ENCODE peak calls at places on chromosomes 6 and 20, in six cellular contexts. U is trophoblast cell, J is neuronal stem cell, P is H1, I is mesenchymal stem cell, F is H9. V is an unnamed sample.

GRCh38 chr6:156691018-156691417 is 86.2 kb upstream of the ARID1B start:
- DNase-seq in I (no peak), P (no peak), F (no peak), U (no peak), J (no peak), V (no peak)

GRCh38 chr6:145836170-145836569 is 21.6 kb upstream of the FBXO30 start:
- DNase-seq in P (no peak), I (peak), J (no peak), F (no peak), U (peak), V (peak)

GRCh38 chr6:12718025-12718424 is 1.5 kb downstream of the PHACTR1 start:
- DNase-seq in U (peak), P (no peak), J (no peak), I (no peak), F (no peak), V (peak)

GRCh38 chr6:127384007-127384406 is 40.6 kb upstream of the ECHDC1 start:
- DNase-seq in U (no peak), F (no peak), J (no peak), P (no peak), I (peak), V (peak)

GRCh38 chr6:43702522-43703440 is 15.2 kb upstream of the MRPS18A start:
- DNase-seq in J (peak), U (peak), I (peak), P (peak), F (peak), V (peak)

GRCh38 chr6:19382676-19383075 is 454.5 kb upstream of the ID4 start:
- DNase-seq in F (no peak), I (no peak), J (no peak), U (no peak), P (no peak), V (no peak)

GRCh38 chr6:4723383-4723782 is 52.8 kb upstream of the CDYL start:
- DNase-seq in U (no peak), P (peak), F (peak), J (no peak), I (no peak), V (no peak)

GRCh38 chr20:62369508-62370114 is 2.5 kb upstream of the LAMA5 start:
- DNase-seq in F (no peak), I (no peak), U (no peak), J (no peak), P (no peak), V (no peak)

GRCh38 chr20:21134883-21135493 is 9.1 kb downstream of the KIZ start:
- DNase-seq in F (no peak), I (no peak), J (no peak), P (no peak), U (no peak), V (no peak)

GRCh38 chr6:144467153-144467762 is 182.1 kb downstream of the UTRN start:
- DNase-seq in U (no peak), I (no peak), F (peak), P (no peak), J (no peak), V (no peak)

GRCh38 chr6:107641500-107641931 is 151.6 kb downstream of the SOBP start:
- DNase-seq in P (no peak), J (no peak), F (no peak), I (no peak), U (no peak), V (no peak)

GRCh38 chr20:24017160-24017761 is 28.7 kb upstream of the GGTLC1 start:
- DNase-seq in P (no peak), F (no peak), J (no peak), I (no peak), U (no peak), V (no peak)

GRCh38 chr6:37059344-37060194 is 54.1 kb downstream of the FGD2 start:
- DNase-seq in J (peak), I (peak), U (peak), P (peak), F (peak), V (peak)

GRCh38 chr20:59824711-59825562 is 108.5 kb downstream of the SYCP2 start:
- DNase-seq in J (no peak), I (no peak), F (peak), U (no peak), P (peak), V (no peak)

GRCh38 chr6:96089173-96089572 is 73.4 kb downstream of the FUT9 start:
- DNase-seq in F (peak), P (no peak), I (no peak), J (peak), U (peak), V (no peak)

GRCh38 chr20:25225642-25226432 is 22.0 kb upstream of the PYGB start:
- DNase-seq in I (no peak), F (no peak), U (no peak), J (no peak), P (no peak), V (no peak)
- H4K91ac ChIP-seq in I (peak), F (no peak), U (no peak), J (no peak), P (no peak), V (no peak)

GRCh38 chr6:48200874-48201273 is 89.9 kb upstream of the PTCHD4 start:
- DNase-seq in J (no peak), U (no peak), P (no peak), F (no peak), I (no peak), V (no peak)

DNA sequence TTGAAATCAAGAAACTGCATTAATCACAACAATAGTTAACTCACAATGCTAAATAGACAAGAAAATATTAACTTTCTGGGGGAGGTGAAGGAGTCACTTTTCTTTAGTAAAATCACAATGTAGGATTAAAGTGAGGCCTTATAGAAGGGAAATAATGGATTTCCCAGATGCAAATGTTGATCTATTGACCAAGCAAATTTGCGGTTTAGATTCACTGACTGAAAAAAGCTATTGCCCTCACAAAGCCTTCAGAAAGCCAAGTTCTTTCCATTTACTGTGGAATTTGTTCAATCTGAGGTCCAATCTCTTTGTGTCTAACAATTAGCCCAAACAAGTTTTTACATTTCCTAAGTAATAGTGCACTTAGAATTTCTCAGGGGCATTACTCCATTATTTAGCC is 95.1 kb upstream of the PTCHD4 start:
- DNase-seq in P (no peak), I (no peak), J (no peak), U (no peak), F (no peak), V (no peak)
- H4K91ac ChIP-seq in P (no peak), I (no peak), J (no peak), U (no peak), F (no peak), V (no peak)

DNA sequence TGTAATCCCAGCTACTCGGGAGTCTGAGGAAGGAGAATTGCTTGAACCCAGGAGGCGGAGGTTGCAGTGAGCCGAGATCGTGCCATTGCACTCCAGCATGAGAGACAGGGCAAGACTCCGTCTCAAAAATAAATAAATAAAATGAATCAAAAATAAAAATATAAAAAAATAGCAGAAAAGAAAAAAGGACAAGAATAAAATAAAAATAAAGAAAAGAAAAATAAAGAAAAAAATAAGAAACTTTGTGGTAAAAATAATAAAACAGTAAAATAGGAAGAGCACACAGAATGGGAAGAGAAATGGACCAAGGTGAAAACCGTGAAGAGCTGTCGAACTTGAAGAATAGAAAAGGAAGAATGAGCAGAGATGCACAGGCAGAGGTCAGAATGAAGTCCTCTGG is 63.0 kb downstream of the SNX5 start:
- DNase-seq in U (no peak), F (no peak), J (no peak), I (no peak), P (no peak), V (no peak)
- H4K91ac ChIP-seq in U (no peak), F (no peak), J (no peak), I (no peak), P (no peak), V (no peak)

GRCh38 chr20:12699374-12700228 is 309.2 kb upstream of the SPTLC3 start:
- DNase-seq in P (no peak), I (no peak), U (no peak), F (no peak), J (no peak), V (no peak)

GRCh38 chr20:12698817-12699216 is 310.0 kb upstream of the SPTLC3 start:
- DNase-seq in I (peak), P (no peak), J (no peak), F (no peak), U (no peak), V (no peak)

GRCh38 chr20:12700701-12701100 is 308.1 kb upstream of the SPTLC3 start:
- DNase-seq in P (no peak), F (peak), I (no peak), J (no peak), U (no peak), V (no peak)

GRCh38 chr20:12702312-12702711 is 306.5 kb upstream of the SPTLC3 start:
- DNase-seq in J (no peak), F (no peak), U (no peak), I (no peak), P (no peak), V (no peak)
- H4K91ac ChIP-seq in J (no peak), F (no peak), U (no peak), I (no peak), P (no peak), V (no peak)

DNA sequence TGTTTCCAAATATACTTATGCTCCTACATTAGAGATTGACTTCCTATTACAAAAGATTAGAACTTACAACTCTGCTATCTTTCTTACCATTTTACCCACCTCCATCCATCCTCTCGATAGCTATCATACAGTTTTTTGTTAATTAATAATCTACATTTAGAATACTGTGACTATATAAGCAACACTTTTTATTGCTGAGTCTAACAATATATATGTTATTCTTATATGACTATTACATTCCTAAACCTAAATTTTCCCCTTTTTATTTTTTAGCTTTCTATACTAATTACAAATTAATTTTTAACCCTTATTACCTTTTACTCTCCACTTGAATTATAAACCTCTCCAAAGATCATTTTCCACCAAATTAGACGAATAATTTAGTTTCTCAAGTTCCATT is 57.0 kb downstream of the RNF217 start:
- DNase-seq in J (no peak), I (no peak), F (no peak), U (no peak), P (no peak), V (no peak)
- H4K91ac ChIP-seq in J (no peak), I (no peak), F (no peak), U (no peak), P (no peak), V (no peak)

GRCh38 chr6:50077385-50077784 is 27.7 kb upstream of the DEFB112 start:
- DNase-seq in U (no peak), J (no peak), I (no peak), F (no peak), P (no peak), V (no peak)
- H4K91ac ChIP-seq in U (no peak), J (no peak), I (no peak), F (no peak), P (no peak), V (no peak)

GRCh38 chr20:312067-312466 is 13.3 kb upstream of the SOX12 start:
- DNase-seq in P (no peak), J (no peak), F (no peak), I (no peak), U (no peak), V (no peak)
- H4K91ac ChIP-seq in P (no peak), J (no peak), F (no peak), I (no peak), U (no peak), V (no peak)

DNA sequence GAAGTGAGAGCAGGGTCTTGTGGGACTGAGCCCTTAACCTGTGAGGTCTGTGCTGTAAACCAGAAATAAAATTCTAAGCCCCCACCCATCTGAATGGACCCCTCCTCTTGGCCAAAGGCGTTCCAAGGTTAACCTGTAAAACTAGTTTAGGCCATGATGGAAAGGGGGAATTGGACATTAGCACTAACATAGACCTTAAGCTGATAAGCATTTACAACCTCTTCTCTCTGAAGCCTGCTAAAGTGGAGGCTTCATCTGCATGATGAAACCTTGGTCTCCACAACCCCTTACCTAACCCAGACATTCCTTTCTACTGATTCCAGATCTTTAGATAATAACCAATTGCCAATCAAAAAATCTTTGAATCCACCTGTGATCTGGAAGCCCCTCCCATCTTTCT is 25.8 kb downstream of the PIGT start:
- DNase-seq in J (no peak), F (no peak), U (no peak), P (no peak), I (no peak), V (no peak)
- H4K91ac ChIP-seq in J (no peak), F (no peak), U (peak), P (no peak), I (no peak), V (no peak)